ENCODE peak calls at places on chromosome 18, in ten cellular contexts. K is endothelial cell of umbilical vein, Q is tibial nerve, Y is hepatocyte, J is psoas muscle, L is tibial artery, V is heart right ventricle, F is stomach, P is esophagus squamous epithelium, T is astrocyte. R is an unnamed sample.
A peak's percentile ranks its signal among the peaks of the same experiment; 100 is the strongest.

GRCh38 chr18:9753863-9754262 is 45.8 kb downstream of the RAB31 start:
- DNase-seq in T (peak; percentile 66), Q (no peak), J (no peak), P (no peak), L (no peak), V (no peak), F (no peak), K (no peak), Y (no peak), R (no peak)

GRCh38 chr18:50395093-50395492 is 20.2 kb downstream of the SKA1 start:
- DNase-seq in V (no peak), T (no peak), L (no peak), Q (no peak), K (no peak), P (no peak), F (no peak), Y (no peak), J (no peak), R (no peak)

GRCh38 chr18:21997207-21998143 is 171.9 kb upstream of the GATA6 start:
- DNase-seq in T (peak; percentile 34), K (peak; percentile 68), Y (peak; percentile 75), V (no peak), J (no peak), L (no peak), Q (no peak), P (no peak), F (no peak), R (no peak)

GRCh38 chr18:77124452-77124922 is 8.1 kb downstream of the MBP start:
- DNase-seq in P (no peak), F (no peak), V (no peak), J (no peak), L (no peak), Y (no peak), Q (no peak), K (no peak), T (no peak), R (no peak)

GRCh38 chr18:50401888-50402287 is 27.0 kb downstream of the SKA1 start:
- DNase-seq in K (no peak), V (peak; percentile 62), P (no peak), J (peak; percentile 54), F (peak; percentile 76), Q (no peak), Y (peak; percentile 86), L (no peak), T (peak; percentile 2), R (peak; percentile 28)

GRCh38 chr18:8988262-8988871 is 114.1 kb upstream of the NDUFV2 start:
- DNase-seq in L (peak; percentile 38), P (no peak), Y (peak; percentile 80), J (peak; percentile 42), V (peak; percentile 28), K (peak; percentile 62), F (peak; percentile 59), Q (no peak), T (no peak), R (peak; percentile 64)

GRCh38 chr18:11955299-11956029 is 25.8 kb upstream of the IMPA2 start:
- DNase-seq in Q (peak; percentile 23), L (no peak), V (peak; percentile 36), K (peak; percentile 87), P (no peak), T (peak; percentile 87), J (peak; percentile 70), F (no peak), Y (peak; percentile 88), R (peak; percentile 57)

GRCh38 chr18:23693849-23694248 is 4.6 kb downstream of the LAMA3 start:
- DNase-seq in F (peak; percentile 34), L (no peak), K (no peak), Q (no peak), P (no peak), J (no peak), Y (peak; percentile 42), T (no peak), V (no peak), R (no peak)

GRCh38 chr18:26768388-26768787 is 97.1 kb downstream of the AQP4 start:
- DNase-seq in Y (no peak), K (no peak), Q (no peak), F (no peak), V (no peak), J (no peak), P (no peak), T (no peak), L (no peak), R (no peak)

GRCh38 chr18:14978962-14979535 is 231.1 kb downstream of the ANKRD30B start:
- DNase-seq in K (peak; percentile 6), L (no peak), Q (no peak), P (no peak), Y (no peak), F (no peak), J (no peak), V (no peak), T (no peak), R (no peak)

GRCh38 chr18:50453014-50453680 is 78.3 kb downstream of the SKA1 start:
- DNase-seq in T (no peak), L (no peak), J (no peak), P (no peak), Y (no peak), V (no peak), K (no peak), Q (no peak), F (no peak), R (no peak)

GRCh38 chr18:25982961-25983360 is 107.5 kb downstream of the SS18 start:
- DNase-seq in Y (no peak), P (no peak), Q (no peak), T (no peak), J (no peak), V (no peak), L (no peak), F (no peak), K (no peak), R (no peak)

GRCh38 chr18:79588636-79589481 is 90.7 kb upstream of the CTDP1 start:
- DNase-seq in K (peak; percentile 3), T (peak; percentile 98), P (no peak), Q (peak; percentile 79), L (peak; percentile 96), J (peak; percentile 88), V (peak; percentile 84), F (peak; percentile 60), Y (peak; percentile 67), R (peak; percentile 95)

GRCh38 chr18:60417946-60418345 is 45.4 kb upstream of the MC4R start:
- DNase-seq in L (no peak), V (no peak), P (no peak), Q (no peak), J (no peak), T (no peak), K (no peak), F (no peak), Y (no peak), R (no peak)
- H3K4me3 ChIP-seq in L (no peak overlapping the region), V (no peak overlapping the region), P (no peak overlapping the region), Q (no peak overlapping the region), J (no peak overlapping the region), T (no peak overlapping the region), K (no peak overlapping the region), F (no peak overlapping the region), Y (no peak overlapping the region), R (no peak overlapping the region)

DNA sequence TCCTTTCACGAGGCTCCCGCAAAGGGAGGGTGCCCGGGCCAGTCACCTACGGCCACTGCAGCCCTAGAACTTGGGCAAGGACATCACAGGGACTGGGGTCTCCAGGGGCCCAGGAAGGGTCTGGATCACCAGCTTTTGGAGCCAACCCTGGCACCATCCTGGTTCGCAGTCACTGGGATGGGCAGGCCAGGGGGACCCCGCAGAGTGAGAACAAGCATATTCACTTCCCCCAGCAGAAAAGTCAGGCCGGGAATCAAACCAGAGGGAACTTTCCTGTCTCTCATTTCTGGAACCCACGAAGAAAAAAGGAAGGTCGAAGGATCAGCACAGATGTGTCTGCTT is 15.4 kb downstream of the SMAD7 start:
- DNase-seq in T (no peak), J (no peak), Y (no peak), V (no peak), Q (no peak), L (no peak), F (no peak), P (no peak), K (no peak), R (no peak)
- H3K27ac ChIP-seq in T (peak overlapping the region; percentile 90), J (peak overlapping the region; percentile 75), Y (peak overlapping the region; percentile 94), V (peak overlapping the region; percentile 59), Q (peak overlapping the region; percentile 61), L (peak overlapping the region; percentile 88), F (peak overlapping the region; percentile 100), P (peak overlapping the region; percentile 83), K (peak overlapping the region; percentile 67), R (peak overlapping the region; percentile 98)

GRCh38 chr18:59846814-59847490 is 52.8 kb upstream of the PMAIP1 start:
- DNase-seq in J (no peak), Y (peak; percentile 76), Q (no peak), T (peak; percentile 11), V (no peak), L (no peak), F (peak; percentile 73), K (peak; percentile 52), P (no peak), R (no peak)

GRCh38 chr18:59842947-59843346 is 56.8 kb upstream of the PMAIP1 start:
- DNase-seq in K (no peak), Y (no peak), L (no peak), T (no peak), Q (no peak), P (no peak), V (no peak), J (no peak), F (no peak), R (no peak)

GRCh38 chr18:59851784-59852399 is 47.9 kb upstream of the PMAIP1 start:
- DNase-seq in T (no peak), Y (no peak), K (no peak), L (no peak), F (no peak), P (no peak), V (no peak), J (no peak), Q (no peak), R (no peak)

GRCh38 chr18:59852548-59852947 is 47.2 kb upstream of the PMAIP1 start:
- DNase-seq in J (no peak), F (no peak), T (no peak), Q (no peak), K (no peak), Y (no peak), V (no peak), L (no peak), P (no peak), R (no peak)

GRCh38 chr18:59848002-59848401 is 51.8 kb upstream of the PMAIP1 start:
- DNase-seq in V (no peak), J (no peak), K (no peak), T (no peak), P (no peak), F (no peak), L (no peak), Q (no peak), Y (peak; percentile 28), R (no peak)
- H3K4me1 ChIP-seq in V (no peaks in the 10 kb centered on the region), J (no peaks in the 10 kb centered on the region), K (no peaks in the 10 kb centered on the region), T (no peaks in the 10 kb centered on the region), P (no peaks in the 10 kb centered on the region), F (peaks cover 4% of the 10 kb centered on the region), L (no peaks in the 10 kb centered on the region), Q (no peaks in the 10 kb centered on the region), Y (peaks cover 10% of the 10 kb centered on the region), R (no peaks in the 10 kb centered on the region)

DNA sequence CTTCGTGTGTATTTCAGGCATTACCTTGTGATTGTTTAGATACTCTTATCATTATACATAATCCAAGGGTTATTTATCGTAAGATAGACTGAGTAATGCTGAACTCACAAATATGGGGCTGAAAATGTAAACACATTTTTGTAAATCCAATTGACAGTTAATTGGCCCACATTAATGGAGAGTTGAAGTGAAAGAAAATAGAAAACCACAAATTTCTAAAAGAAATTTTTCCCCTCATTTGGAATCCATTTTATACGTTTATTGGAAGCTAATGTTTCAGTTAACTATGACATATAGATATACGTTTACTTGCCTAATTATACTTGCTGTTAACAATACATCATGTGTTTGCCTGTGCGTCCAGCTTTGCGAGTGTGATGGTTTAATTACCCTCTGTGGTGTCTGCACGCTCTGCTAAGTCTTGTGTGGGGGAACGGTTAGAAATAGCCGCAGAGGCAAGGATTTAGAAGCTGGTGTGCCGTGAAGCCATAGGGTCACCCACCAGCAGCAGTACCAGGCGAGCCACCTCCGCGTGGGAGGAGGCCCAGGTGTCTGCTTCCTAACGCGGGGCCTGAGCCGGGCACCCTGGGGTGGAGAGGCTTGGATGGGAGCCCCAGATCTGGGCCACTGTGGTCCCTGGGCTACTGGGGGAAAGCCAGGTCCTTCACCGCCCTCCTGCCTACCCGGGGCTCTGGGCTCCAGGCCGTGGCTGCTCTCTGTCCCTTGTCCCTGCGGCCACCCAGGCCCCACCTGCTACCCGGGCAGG is 38.0 kb downstream of the TSHZ1 start:
- DNase-seq in Y (no peak), K (no peak), T (no peak), J (no peak), L (no peak), P (no peak), V (no peak), F (no peak), Q (no peak), R (no peak)
- H3K4me3 ChIP-seq in Y (peak overlapping the region; percentile 18), K (no peak overlapping the region), T (peak overlapping the region; percentile 56), J (peak overlapping the region; percentile 63), L (peak overlapping the region; percentile 48), P (peak overlapping the region; percentile 39), V (peak overlapping the region; percentile 36), F (peak overlapping the region; percentile 32), Q (peak overlapping the region; percentile 48), R (peak overlapping the region; percentile 48)

R was measured in right cardiac atrium.